ENCODE peak calls at places on chromosomes 4 and X, in nine cellular contexts. B is cardiac fibroblast, T is body of pancreas, K is AG10803, P is pancreas, I is BE2C, V is GM12865, L is PC-9, Q is OCI-LY7. C is an unnamed sample.

GRCh38 chrX:130826249-130826648 is 76.8 kb downstream of the ENOX2 start:
- DNase-seq in P (no peak), V (no peak), I (no peak), B (no peak), K (no peak), L (no peak), Q (no peak), T (no peak), C (no peak)

GRCh38 chr4:171981185-171981584 is 168.0 kb downstream of the GALNTL6 start:
- DNase-seq in V (no peak), L (no peak), Q (no peak), T (no peak), I (no peak), B (no peak), K (no peak), P (no peak), C (no peak)

GRCh38 chrX:124619710-124620109 is 273.3 kb downstream of the SH2D1A start:
- DNase-seq in L (no peak), P (no peak), K (no peak), Q (no peak), I (no peak), T (no peak), B (no peak), V (no peak), C (no peak)

GRCh38 chr4:23906839-23907238 is 17.0 kb upstream of the PPARGC1A start:
- DNase-seq in P (no peak), Q (no peak), I (no peak), K (no peak), V (no peak), L (no peak), B (no peak), T (no peak), C (no peak)

GRCh38 chr4:139913995-139914394 is 240.0 kb downstream of the MAML3 start:
- DNase-seq in V (no peak), P (no peak), Q (no peak), B (peak; percentile 84), T (no peak), L (no peak), K (peak; percentile 85), I (no peak), C (no peak)

GRCh38 chr4:3262208-3263052 is 13.5 kb downstream of the MSANTD1 start:
- DNase-seq in V (no peak), K (no peak), B (no peak), Q (no peak), I (no peak), P (no peak), T (no peak), L (no peak), C (no peak)

GRCh38 chr4:16270654-16271328 is 44.5 kb upstream of the TAPT1 start:
- DNase-seq in P (no peak), B (no peak), K (no peak), L (no peak), T (no peak), I (peak; percentile 22), V (no peak), Q (peak; percentile 25), C (no peak)

GRCh38 chr4:39528056-39528465 is 822 bp upstream of the UGDH start:
- DNase-seq in L (no peak), B (peak; percentile 88), T (no peak), I (no peak), Q (peak; percentile 4), V (no peak), P (no peak), K (peak; percentile 79), C (no peak)

GRCh38 chr4:3529363-3529762 is 2.9 kb downstream of the LRPAP1 start:
- DNase-seq in L (no peak), T (peak; percentile 64), K (no peak), B (peak; percentile 23), V (peak; percentile 29), Q (peak; percentile 59), P (no peak), I (no peak), C (no peak)

GRCh38 chr4:37434469-37434868 is 189.9 kb downstream of the NWD2 start:
- DNase-seq in K (peak; percentile 9), I (no peak), T (peak; percentile 19), Q (no peak), L (no peak), B (peak; percentile 29), P (no peak), V (no peak), C (no peak)

GRCh38 chr4:9880411-9881197 is 99.2 kb downstream of the DRD5 start:
- DNase-seq in V (no peak), B (peak; percentile 59), T (peak; percentile 4), P (no peak), K (no peak), I (no peak), L (no peak), Q (no peak), C (no peak)

GRCh38 chrX:153648358-153649177 is 1.6 kb downstream of the DUSP9 start:
- DNase-seq in T (no peak), Q (no peak), P (no peak), B (no peak), I (no peak), L (no peak), K (no peak), V (no peak), C (no peak)

GRCh38 chr4:75710246-75710645 is 14.1 kb upstream of the USO1 start:
- DNase-seq in P (no peak), L (no peak), K (no peak), T (no peak), V (no peak), B (no peak), Q (no peak), I (no peak), C (no peak)

GRCh38 chr4:75702919-75703411 is 21.4 kb upstream of the USO1 start:
- DNase-seq in K (no peak), L (no peak), V (no peak), P (no peak), Q (no peak), T (no peak), B (no peak), I (no peak), C (no peak)

GRCh38 chr4:75705198-75705712 is 19.1 kb upstream of the USO1 start:
- DNase-seq in I (no peak), V (no peak), T (no peak), B (no peak), L (no peak), Q (no peak), P (no peak), K (no peak), C (no peak)

GRCh38 chr4:75708218-75708691 is 16.1 kb upstream of the USO1 start:
- DNase-seq in Q (no peak), K (no peak), V (peak; percentile 41), T (no peak), L (no peak), B (no peak), P (no peak), I (no peak), C (no peak)
- TF ChIP-seq CTCF in Q (peak; percentile 58), K (no peak), V (peak; percentile 44), T (no peak), L (no peak), B (peak; percentile 18), P (no peak), I (peak; percentile 32), C (peak; percentile 62)

GRCh38 chr4:107825072-107825789 is 499 bp downstream of the SGMS2 start:
- DNase-seq in P (peak; percentile 59), L (peak; percentile 43), K (peak; percentile 44), V (no peak), B (peak; percentile 71), I (peak; percentile 18), Q (no peak), T (peak; percentile 79), C (no peak)

GRCh38 chr4:107823870-107824366 is 814 bp upstream of the SGMS2 start:
- DNase-seq in V (no peak), K (no peak), L (no peak), Q (no peak), I (no peak), B (no peak), P (no peak), T (no peak), C (no peak)

GRCh38 chr4:107828315-107828714 is 3.6 kb downstream of the SGMS2 start:
- DNase-seq in K (no peak), I (no peak), B (no peak), L (no peak), T (no peak), V (no peak), Q (no peak), P (no peak), C (no peak)

GRCh38 chr4:107824367-107825071 is at the start of gene SGMS2:
- DNase-seq in T (peak; percentile 94), V (no peak), Q (no peak), I (peak; percentile 58), B (peak; percentile 93), P (peak; percentile 92), K (peak; percentile 84), L (peak; percentile 90), C (no peak)

GRCh38 chr4:107826427-107826980 is 1.8 kb downstream of the SGMS2 start:
- DNase-seq in T (no peak), K (no peak), B (no peak), Q (no peak), P (no peak), V (no peak), L (no peak), I (no peak), C (no peak)
- H3K4me3 ChIP-seq in T (peak overlapping the region; percentile 67), K (peak overlapping the region; percentile 80), B (peak overlapping the region; percentile 87), Q (no peak overlapping the region), P (peak overlapping the region; percentile 61), V (no peak overlapping the region), L (peak overlapping the region; percentile 69), I (no peak overlapping the region), C (no peak overlapping the region)

GRCh38 chr4:161320377-161320776 is 843.4 kb downstream of the FSTL5 start:
- DNase-seq in K (peak; percentile 6), Q (peak; percentile 37), P (no peak), I (peak; percentile 60), T (peak; percentile 26), V (peak; percentile 68), B (no peak), L (peak; percentile 8), C (peak; percentile 2)
- TF ChIP-seq CTCF in K (peak; percentile 32), Q (peak; percentile 78), P (peak; percentile 9), I (peak; percentile 82), T (peak; percentile 28), V (peak; percentile 74), B (no peak), L (peak; percentile 55), C (peak; percentile 60)

GRCh38 chrX:47723689-47724088 is 64.7 kb upstream of the UXT start:
- DNase-seq in T (peak; percentile 3), B (no peak), P (no peak), L (no peak), Q (no peak), K (no peak), I (no peak), V (peak; percentile 2), C (no peak)
- H3K4me3 ChIP-seq in T (no peak overlapping the region), B (no peak overlapping the region), P (no peak overlapping the region), L (no peak overlapping the region), Q (no peak overlapping the region), K (no peak overlapping the region), I (no peak overlapping the region), V (no peak overlapping the region), C (no peak overlapping the region)

C was measured in GM12864.